ENCODE peak calls at places on chromosome 11, in five cellular contexts. F, C, J, X and V are unnamed samples.

GRCh38 chr11:47186937-47187681 is 875 bp upstream of the PACSIN3 start:
- DNase-seq in F (peak), C (peak), J (peak), X (peak), V (peak)

GRCh38 chr11:12838463-12839120 is 164.4 kb downstream of the TEAD1 start:
- DNase-seq in F (no peak), C (no peak), J (no peak), X (no peak), V (no peak)

GRCh38 chr11:110711776-110712642 is at the start of gene ARHGAP20:
- DNase-seq in F (peak), C (peak), J (peak), X (peak), V (peak)

GRCh38 chr11:57792060-57792541 is 30.5 kb downstream of the CTNND1 start:
- DNase-seq in F (peak), C (no peak), J (peak), X (peak), V (peak)

GRCh38 chr11:120120805-120121335 is 17.0 kb downstream of the TRIM29 start:
- DNase-seq in F (no peak), C (no peak), J (no peak), X (no peak), V (no peak)

GRCh38 chr11:121687961-121688566 is 235.3 kb upstream of the SORL1-AS1 start:
- DNase-seq in F (no peak), C (no peak), J (no peak), X (no peak), V (peak)

GRCh38 chr11:61967924-61968757 is 707 bp upstream of the FTH1 start:
- DNase-seq in F (no peak), C (peak), J (peak), X (peak), V (peak)

GRCh38 chr11:111723595-111723994 is 42.6 kb downstream of the PPP2R1B start:
- DNase-seq in F (no peak), C (no peak), J (no peak), X (no peak), V (no peak)

GRCh38 chr11:11931461-11932055 is 76.9 kb downstream of the DKK3 start:
- DNase-seq in F (no peak), C (no peak), J (no peak), X (no peak), V (peak)

GRCh38 chr11:113982306-113982705 is 7.4 kb downstream of the HTR3A start:
- DNase-seq in F (no peak), C (no peak), J (no peak), X (no peak), V (no peak)

GRCh38 chr11:31779268-31779879 is 31.7 kb downstream of the PAX6 start:
- DNase-seq in F (no peak), C (no peak), J (no peak), X (no peak), V (peak)

GRCh38 chr11:65856689-65857499 is 1.1 kb downstream of the CFL1 start:
- DNase-seq in F (peak), C (peak), J (peak), X (peak), V (peak)

GRCh38 chr11:35177370-35177769 is 38.4 kb downstream of the CD44 start:
- DNase-seq in F (no peak), C (no peak), J (no peak), X (no peak), V (peak)

GRCh38 chr11:5369793-5370192 is 13.8 kb upstream of the OR51M1 start:
- DNase-seq in F (no peak), C (peak), J (no peak), X (no peak), V (peak)

GRCh38 chr11:93169950-93170561 is 27.7 kb downstream of the SLC36A4 start:
- DNase-seq in F (no peak), C (no peak), J (no peak), X (no peak), V (peak)

GRCh38 chr11:69010964-69011623 is 2.0 kb downstream of the MRGPRF start:
- DNase-seq in F (peak), C (peak), J (no peak), X (peak), V (peak)

GRCh38 chr11:69394234-69394891 is 87.1 kb upstream of the LINC01488 start:
- DNase-seq in F (no peak), C (no peak), J (no peak), X (no peak), V (no peak)

GRCh38 chr11:64396079-64396591 is 37.2 kb downstream of the RPS6KA4 start:
- DNase-seq in F (no peak), C (peak), J (no peak), X (no peak), V (no peak)

GRCh38 chr11:88597387-88597786 is 259.9 kb upstream of the CTSC start:
- DNase-seq in F (no peak), C (no peak), J (no peak), X (no peak), V (no peak)

GRCh38 chr11:8776209-8776608 is 93.6 kb downstream of the RPL27A start:
- DNase-seq in F (no peak), C (no peak), J (peak), X (no peak), V (no peak)

GRCh38 chr11:109439684-109440083 is 17.7 kb downstream of the C11orf87 start:
- DNase-seq in F (no peak), C (no peak), J (no peak), X (no peak), V (peak)

GRCh38 chr11:85825590-85825989 is 14.6 kb upstream of the SYTL2 start:
- DNase-seq in F (no peak), C (no peak), J (no peak), X (no peak), V (no peak)

GRCh38 chr11:64792482-64792881 is 10.5 kb downstream of the MAP4K2 start:
- DNase-seq in F (no peak), C (no peak), J (no peak), X (no peak), V (no peak)

GRCh38 chr11:46114961-46115360 is 6.3 kb downstream of the PHF21A start:
- DNase-seq in F (no peak), C (no peak), J (no peak), X (no peak), V (no peak)

GRCh38 chr11:73193251-73194033 is 24.6 kb upstream of the P2RY2 start:
- DNase-seq in F (no peak), C (no peak), J (no peak), X (peak), V (no peak)

GRCh38 chr11:120211522-120212258 is 858 bp downstream of the OAF start:
- DNase-seq in F (no peak), C (no peak), J (no peak), X (peak), V (peak)

GRCh38 chr11:2564008-2564530 is 119.3 kb downstream of the KCNQ1 start:
- DNase-seq in F (no peak), C (no peak), J (no peak), X (peak), V (no peak)

GRCh38 chr11:91978747-91979146 is 245.9 kb upstream of the FAT3 start:
- DNase-seq in F (no peak), C (no peak), J (no peak), X (no peak), V (peak)